ENCODE peak calls at places on chromosomes 5 and 9, in five cellular contexts. Q, M, V, K and R are unnamed samples.

GRCh38 chr9:104808030-104808614 is 44.2 kb downstream of the NIPSNAP3B start:
- DNase-seq in Q (peak; percentile 79), M (peak; percentile 38), V (no peak), K (no peak), R (no peak)

GRCh38 chr5:76175051-76175666 is 92.0 kb downstream of the SV2C start:
- DNase-seq in Q (peak; percentile 89), M (peak; percentile 77), V (peak; percentile 58), K (no peak), R (no peak)

GRCh38 chr9:123657921-123658320 is 272.0 kb downstream of the DENND1A start:
- DNase-seq in Q (no peak), M (no peak), V (no peak), K (no peak), R (no peak)

GRCh38 chr9:33465596-33466564 is 7.8 kb downstream of the NOL6 start:
- DNase-seq in Q (no peak), M (no peak), V (peak; percentile 45), K (peak; percentile 60), R (peak; percentile 52)

GRCh38 chr5:151026674-151027073 is 6.3 kb downstream of the GPX3 start:
- DNase-seq in Q (no peak), M (no peak), V (no peak), K (no peak), R (no peak)

GRCh38 chr5:142428036-142428772 is 103.4 kb upstream of the SPRY4 start:
- DNase-seq in Q (peak; percentile 21), M (no peak), V (no peak), K (no peak), R (no peak)

GRCh38 chr5:120345947-120346346 is 118.2 kb upstream of the PRR16 start:
- DNase-seq in Q (no peak), M (no peak), V (no peak), K (no peak), R (no peak)

GRCh38 chr5:143008809-143009521 is 238.8 kb downstream of the ARHGAP26 start:
- DNase-seq in Q (no peak), M (no peak), V (peak; percentile 93), K (no peak), R (no peak)

GRCh38 chr5:177516601-177517568 is at the start of gene DDX41:
- DNase-seq in Q (peak; percentile 99), M (peak; percentile 96), V (peak; percentile 97), K (peak; percentile 98), R (peak; percentile 97)

GRCh38 chr9:33880562-33881089 is 63.7 kb downstream of the UBE2R2 start:
- DNase-seq in Q (peak; percentile 73), M (peak; percentile 17), V (no peak), K (no peak), R (no peak)

GRCh38 chr5:156411131-156411727 is 84.3 kb downstream of the SGCD start:
- DNase-seq in Q (no peak), M (no peak), V (no peak), K (no peak), R (no peak)

GRCh38 chr5:5634817-5635216 is 212.3 kb downstream of the ICE1 start:
- DNase-seq in Q (no peak), M (no peak), V (no peak), K (no peak), R (no peak)

GRCh38 chr9:133987946-133988665 is 4.0 kb downstream of the VAV2 start:
- DNase-seq in Q (no peak), M (no peak), V (peak; percentile 19), K (peak; percentile 31), R (no peak)

GRCh38 chr5:135944967-135945560 is 9.7 kb downstream of the LECT2 start:
- DNase-seq in Q (peak; percentile 65), M (peak; percentile 56), V (peak; percentile 44), K (no peak), R (no peak)

GRCh38 chr9:79215819-79216218 is 355.9 kb upstream of the TLE4 start:
- DNase-seq in Q (no peak), M (no peak), V (no peak), K (no peak), R (no peak)

GRCh38 chr5:177347699-177348098 is 3.8 kb downstream of the LMAN2 start:
- DNase-seq in Q (no peak), M (no peak), V (no peak), K (no peak), R (no peak)

GRCh38 chr9:81890104-81890503 is 38.1 kb upstream of the SPATA31D4 start:
- DNase-seq in Q (no peak), M (no peak), V (no peak), K (no peak), R (no peak)

GRCh38 chr5:91016954-91017690 is 366.0 kb downstream of the ARRDC3 start:
- DNase-seq in Q (no peak), M (no peak), V (no peak), K (no peak), R (no peak)

GRCh38 chr5:168022761-168023160 is 268.7 kb upstream of the WWC1 start:
- DNase-seq in Q (no peak), M (no peak), V (no peak), K (no peak), R (no peak)

GRCh38 chr5:79771387-79771786 is 81.8 kb downstream of the CMYA5 start:
- DNase-seq in Q (peak; percentile 58), M (peak; percentile 33), V (no peak), K (no peak), R (no peak)

GRCh38 chr5:36657563-36657995 is 51.2 kb downstream of the SLC1A3 start:
- DNase-seq in Q (no peak), M (no peak), V (no peak), K (no peak), R (no peak)

GRCh38 chr9:81585191-81585763 is 104.1 kb downstream of the TLE1 start:
- DNase-seq in Q (no peak), M (no peak), V (no peak), K (no peak), R (no peak)

GRCh38 chr9:129455151-129455995 is 165.5 kb downstream of the C9orf50 start:
- DNase-seq in Q (no peak), M (no peak), V (no peak), K (no peak), R (no peak)

GRCh38 chr5:142479854-142480253 is 155.0 kb upstream of the SPRY4 start:
- DNase-seq in Q (no peak), M (no peak), V (no peak), K (no peak), R (no peak)

GRCh38 chr5:123099514-123100151 is 10.6 kb downstream of the PRDM6 start:
- DNase-seq in Q (peak; percentile 87), M (peak; percentile 56), V (no peak), K (no peak), R (peak; percentile 70)

GRCh38 chr5:56637321-56637920 is 177.9 kb upstream of the MAP3K1 start:
- DNase-seq in Q (peak; percentile 63), M (no peak), V (no peak), K (no peak), R (no peak)

GRCh38 chr9:135963338-135963737 is 2.2 kb upstream of the UBAC1 start:
- DNase-seq in Q (no peak), M (no peak), V (no peak), K (no peak), R (no peak)

GRCh38 chr5:123599171-123599570 is 87.2 kb downstream of the CSNK1G3 start:
- DNase-seq in Q (no peak), M (no peak), V (no peak), K (no peak), R (no peak)

GRCh38 chr9:35962126-35962906 is 4.4 kb upstream of the OR2S2 start:
- DNase-seq in Q (peak; percentile 88), M (peak; percentile 60), V (no peak), K (no peak), R (no peak)

GRCh38 chr5:59540366-59540765 is 353.2 kb downstream of the PDE4D start:
- DNase-seq in Q (no peak), M (peak; percentile 18), V (no peak), K (no peak), R (no peak)

GRCh38 chr9:90044710-90045151 is 439.9 kb downstream of the GADD45G start:
- DNase-seq in Q (no peak), M (no peak), V (no peak), K (no peak), R (no peak)

GRCh38 chr9:100417815-100418214 is 9.1 kb upstream of the MSANTD3 start:
- DNase-seq in Q (no peak), M (no peak), V (no peak), K (no peak), R (no peak)

GRCh38 chr5:140481758-140482157 is 65.7 kb upstream of the EIF4EBP3 start:
- DNase-seq in Q (no peak), M (no peak), V (no peak), K (no peak), R (no peak)

GRCh38 chr9:2745560-2746380 is 28.5 kb downstream of the KCNV2 start:
- DNase-seq in Q (no peak), M (peak; percentile 18), V (no peak), K (no peak), R (no peak)

GRCh38 chr9:121122450-121123032 is 47.8 kb downstream of the CNTRL start:
- DNase-seq in Q (no peak), M (no peak), V (no peak), K (no peak), R (no peak)

GRCh38 chr5:135133181-135133580 is 99.2 kb upstream of the PITX1 start:
- DNase-seq in Q (no peak), M (no peak), V (no peak), K (no peak), R (no peak)